ENCODE peak calls at places on chromosomes 13 and 19, in nine cellular contexts. T is heart left ventricle, Y is H54, A is right lobe of liver, R is body of pancreas, M is stomach, W is esophagus muscularis mucosa, N is testis, P is esophagus squamous epithelium. K is an unnamed sample.

GRCh38 chr19:10855879-10856522 is 7.8 kb downstream of the C19orf38 start:
- DNase-seq in R (peak), T (no peak), Y (no peak), W (no peak), M (no peak), P (no peak), A (no peak), N (peak), K (no peak)

GRCh38 chr13:102369303-102369702 is 32.5 kb downstream of the FGF14 start:
- DNase-seq in P (no peak), T (no peak), R (no peak), W (no peak), Y (no peak), N (no peak), M (no peak), A (no peak), K (peak)

GRCh38 chr19:47350599-47350998 is 1.5 kb downstream of the DHX34 start:
- DNase-seq in M (no peak), A (no peak), R (no peak), P (no peak), N (no peak), W (no peak), T (no peak), Y (no peak), K (no peak)

GRCh38 chr19:29696045-29696682 is 18.9 kb downstream of the C19orf12 start:
- DNase-seq in P (no peak), N (no peak), R (no peak), T (no peak), M (no peak), W (no peak), A (no peak), Y (no peak), K (no peak)

GRCh38 chr13:75330770-75331169 is 151.2 kb downstream of the TBC1D4 start:
- DNase-seq in M (no peak), A (no peak), W (no peak), Y (no peak), R (no peak), P (no peak), T (no peak), N (no peak), K (peak)

GRCh38 chr19:46654621-46655152 is 6.3 kb downstream of the DACT3 start:
- DNase-seq in A (no peak), Y (no peak), N (no peak), M (no peak), R (no peak), T (no peak), W (no peak), P (no peak), K (no peak)

GRCh38 chr19:21604351-21604926 is 99.0 kb downstream of the ZNF429 start:
- DNase-seq in Y (no peak), M (no peak), N (no peak), R (peak), T (no peak), W (no peak), A (no peak), P (no peak), K (peak)

GRCh38 chr19:40433391-40434216 is 7.8 kb upstream of the SERTAD1 start:
- DNase-seq in A (peak), M (peak), P (no peak), W (no peak), T (peak), R (peak), N (peak), Y (peak), K (peak)

GRCh38 chr13:99811067-99811715 is 160.4 kb downstream of the ZIC5 start:
- DNase-seq in P (no peak), M (no peak), W (no peak), A (no peak), Y (no peak), N (no peak), T (no peak), R (no peak), K (no peak)

GRCh38 chr13:32254916-32255743 is 60.0 kb downstream of the ZAR1L start:
- DNase-seq in N (no peak), R (no peak), P (no peak), A (no peak), W (no peak), T (no peak), M (no peak), Y (no peak), K (no peak)

GRCh38 chr19:9155591-9155990 is 15.4 kb downstream of the ZNF317 start:
- DNase-seq in T (no peak), A (no peak), Y (no peak), W (no peak), R (no peak), M (no peak), N (no peak), P (no peak), K (no peak)

GRCh38 chr13:113005076-113005865 is 36.3 kb downstream of the MCF2L start:
- DNase-seq in N (no peak), M (no peak), P (no peak), Y (no peak), A (no peak), R (no peak), T (no peak), W (no peak), K (no peak)

GRCh38 chr19:50899549-50899948 is 11.6 kb downstream of the KLK4 start:
- DNase-seq in A (no peak), T (no peak), N (no peak), M (no peak), R (no peak), P (no peak), W (no peak), Y (no peak), K (no peak)

GRCh38 chr13:29140277-29140676 is 320.1 kb downstream of the MTUS2 start:
- DNase-seq in A (no peak), N (no peak), R (no peak), T (peak), Y (no peak), W (no peak), P (no peak), M (no peak), K (no peak)

GRCh38 chr13:113065406-113066141 is 40.0 kb upstream of the F7 start:
- DNase-seq in A (no peak), N (no peak), W (no peak), Y (no peak), M (no peak), P (no peak), R (no peak), T (peak), K (no peak)

GRCh38 chr13:92413452-92413851 is 813.2 kb upstream of the GPC6 start:
- DNase-seq in R (no peak), P (no peak), A (no peak), Y (no peak), N (no peak), W (no peak), T (no peak), M (no peak), K (no peak)

GRCh38 chr13:36965767-36966166 is 33.4 kb downstream of the ALG5 start:
- DNase-seq in T (no peak), P (no peak), M (no peak), R (no peak), Y (peak), W (no peak), A (no peak), N (no peak), K (no peak)

GRCh38 chr13:75129331-75129730 is 352.6 kb downstream of the TBC1D4 start:
- DNase-seq in A (no peak), Y (no peak), W (no peak), P (no peak), M (no peak), T (no peak), N (no peak), R (no peak), K (no peak)

GRCh38 chr13:79386125-79386822 is 19.8 kb downstream of the RBM26 start:
- DNase-seq in W (no peak), N (no peak), M (no peak), P (no peak), T (no peak), Y (no peak), R (no peak), A (no peak), K (no peak)

GRCh38 chr13:110244096-110244830 is 62.7 kb downstream of the COL4A1 start:
- DNase-seq in A (no peak), W (peak), R (no peak), Y (no peak), T (no peak), M (no peak), N (no peak), P (no peak), K (no peak)

GRCh38 chr19:27792576-27793127 is 1420.3 kb downstream of the UQCRFS1 start:
- DNase-seq in T (no peak), R (no peak), A (no peak), W (no peak), Y (no peak), P (no peak), N (no peak), M (no peak), K (no peak)

GRCh38 chr19:27793128-27793643 is 1419.8 kb downstream of the UQCRFS1 start:
- DNase-seq in W (no peak), P (peak), A (peak), Y (peak), M (peak), R (peak), T (peak), N (peak), K (peak)

GRCh38 chr19:27795369-27795768 is 1417.6 kb downstream of the UQCRFS1 start:
- DNase-seq in P (no peak), T (no peak), R (no peak), W (no peak), Y (no peak), A (no peak), N (no peak), M (no peak), K (no peak)

GRCh38 chr19:27794444-27795042 is 1418.4 kb downstream of the UQCRFS1 start:
- DNase-seq in W (no peak), R (no peak), A (peak), Y (no peak), T (peak), N (peak), M (no peak), P (no peak), K (peak)

DNA sequence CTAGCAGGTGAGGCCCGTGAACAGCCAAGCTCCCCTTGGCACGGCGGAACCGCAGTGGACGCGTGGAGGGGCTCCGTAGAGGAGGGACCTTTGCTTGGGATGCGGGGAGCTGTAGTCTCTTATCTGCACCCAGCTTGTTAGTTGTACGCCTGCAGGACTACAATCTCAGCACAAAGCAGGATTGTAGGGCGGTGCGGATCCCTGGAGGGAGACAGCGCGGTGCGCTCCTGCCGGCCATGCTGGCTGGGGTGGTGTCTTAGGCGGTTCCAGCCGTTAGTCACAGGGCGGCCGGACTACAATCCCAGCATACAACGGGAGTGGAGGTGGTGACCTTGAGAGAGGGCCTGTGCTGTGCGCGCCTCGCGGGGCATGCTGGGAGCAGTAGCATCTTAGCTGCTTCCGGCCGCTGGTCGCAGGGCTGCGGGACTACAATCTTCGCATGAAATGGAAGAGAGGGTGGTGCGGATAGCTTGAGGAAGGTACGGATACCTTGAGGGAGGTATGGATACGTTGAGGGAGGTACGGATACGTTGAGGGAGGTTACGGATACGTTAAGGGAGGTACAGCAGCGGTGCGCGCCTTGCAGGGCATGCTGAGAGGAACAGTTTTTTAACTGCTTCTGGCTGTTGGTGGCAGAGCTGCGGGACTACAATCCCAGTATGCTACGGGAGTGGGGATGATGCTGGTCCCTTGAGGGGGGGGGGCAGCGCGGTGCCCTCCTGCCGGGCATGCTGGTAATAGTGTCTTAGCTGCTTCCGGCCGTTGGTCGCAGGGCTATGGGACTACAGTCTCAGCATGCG is 1419.1 kb downstream of the UQCRFS1 start:
- DNase-seq in P (peak), T (peak), Y (peak), M (peak), A (peak), N (peak), W (peak), R (peak), K (peak)
- TF ChIP-seq POLR2A in P (peak), T (no peak), Y (peak), M (peak), A (peak), N (no peak), W (peak), R (peak), K (peak)

GRCh38 chr19:39398297-39398864 is 7.2 kb downstream of the MED29 start:
- DNase-seq in R (peak), T (peak), N (peak), A (peak), M (peak), Y (peak), W (no peak), P (no peak), K (peak)

GRCh38 chr19:39400997-39401548 is 5.6 kb upstream of the ZFP36 start:
- DNase-seq in Y (no peak), T (no peak), P (no peak), A (no peak), N (no peak), W (no peak), M (no peak), R (no peak), K (no peak)

GRCh38 chr19:39399684-39400465 is 6.8 kb upstream of the ZFP36 start:
- DNase-seq in A (no peak), M (no peak), R (no peak), T (peak), W (no peak), Y (no peak), N (no peak), P (no peak), K (peak)

GRCh38 chr19:39401549-39402416 is 4.9 kb upstream of the ZFP36 start:
- DNase-seq in P (no peak), Y (no peak), N (peak), R (peak), M (peak), T (peak), W (no peak), A (peak), K (peak)

GRCh38 chr19:39397360-39398296 is 6.5 kb downstream of the MED29 start:
- DNase-seq in Y (peak), P (no peak), M (peak), N (peak), W (peak), A (peak), T (peak), R (peak), K (peak)
- TF ChIP-seq POLR2A in Y (no peak), P (no peak), M (no peak), N (no peak), W (no peak), A (peak), T (no peak), R (peak), K (no peak)

DNA sequence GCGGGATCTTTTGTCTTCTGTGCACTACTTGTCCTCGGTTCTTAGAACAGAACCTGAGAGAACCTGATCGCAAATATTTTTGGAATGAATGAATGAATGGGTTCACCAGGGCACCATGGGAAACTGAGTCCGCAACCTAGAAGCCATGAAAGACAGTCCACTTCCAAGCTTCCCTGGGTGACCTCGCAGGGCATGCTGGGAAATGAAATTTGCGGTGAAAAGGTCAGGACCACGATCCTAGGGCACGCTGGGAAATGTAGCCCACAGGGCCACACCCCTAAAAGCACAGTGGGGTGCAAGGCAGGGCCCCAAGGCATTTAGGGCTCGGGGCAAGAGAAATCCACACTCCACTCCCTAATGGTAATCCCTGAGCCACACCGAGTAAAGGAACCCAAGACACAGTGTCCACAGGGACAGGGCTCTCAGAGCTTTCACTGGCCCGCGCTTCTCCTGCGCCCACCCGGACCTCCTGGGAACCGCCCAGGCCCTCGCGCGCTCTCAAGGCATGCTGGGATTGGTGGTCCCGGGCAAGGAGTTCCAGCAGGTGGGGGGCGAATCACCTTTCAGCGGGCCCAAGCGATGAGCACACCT is 1.1 kb upstream of the PPP1R12C start:
- DNase-seq in A (peak), R (peak), N (peak), W (no peak), T (peak), M (no peak), P (no peak), Y (no peak), K (peak)
- TF ChIP-seq POLR2A in A (no peak), R (no peak), N (no peak), W (no peak), T (no peak), M (no peak), P (no peak), Y (no peak), K (no peak)

GRCh38 chr19:2049741-2050348 is 1.2 kb downstream of the MKNK2 start:
- DNase-seq in N (peak), T (peak), W (no peak), P (no peak), M (peak), R (peak), Y (peak), A (peak), K (peak)
- TF ChIP-seq POLR2A in N (no peak), T (no peak), W (peak), P (peak), M (peak), R (peak), Y (no peak), A (peak), K (peak)